ENCODE peak calls at places on chromosomes 7 and 10, in seven cellular contexts. W is CD4-positive, CD25-positive, alpha-beta regulatory T cell; U is stimulated activated naive CD8-positive, alpha-beta T cell treated with anti-CD3 and anti-CD28 coated beads, Interleukin-15, Interleukin-2, amounts not matched to agents 100 U/mL and 50 U/mL, for 24 hours; N is posterior vena cava; D is progenitor cell of endocrine pancreas; X is hypothalamus; B is IMR-90. S is an unnamed sample.
A peak's percentile ranks its signal among the peaks of the same experiment; 100 is the strongest.

GRCh38 chr10:20004087-20004523 is 187.9 kb downstream of the PLXDC2 start:
- DNase-seq in W (no peak), U (no peak), N (peak; percentile 86), D (no peak), X (no peak), B (peak; percentile 45), S (no peak)

GRCh38 chr7:70016044-70016770 is 417.9 kb downstream of the AUTS2 start:
- DNase-seq in W (no peak), U (no peak), N (no peak), D (no peak), X (no peak), B (peak; percentile 0), S (no peak)

GRCh38 chr7:143380264-143380645 is 890 bp upstream of the ZYX start:
- DNase-seq in W (peak; percentile 85), U (peak; percentile 90), N (peak; percentile 97), D (peak; percentile 88), X (peak; percentile 68), B (peak; percentile 82), S (peak; percentile 85)

GRCh38 chr10:76245951-76246495 is 814.6 kb downstream of the LRMDA start:
- DNase-seq in W (no peak), U (no peak), N (no peak), D (no peak), X (no peak), B (no peak), S (no peak)

GRCh38 chr7:2112261-2113203 is 120.2 kb downstream of the MAD1L1 start:
- DNase-seq in W (no peak), U (no peak), N (no peak), D (no peak), X (no peak), B (no peak), S (no peak)

GRCh38 chr7:82859106-82859850 is 303.4 kb downstream of the PCLO start:
- DNase-seq in W (no peak), U (no peak), N (no peak), D (no peak), X (no peak), B (peak; percentile 1), S (no peak)

GRCh38 chr7:145050415-145050814 is 214.6 kb upstream of the TPK1 start:
- DNase-seq in W (no peak), U (no peak), N (no peak), D (no peak), X (no peak), B (no peak), S (no peak)

GRCh38 chr7:137741443-137741842 is 105.3 kb downstream of the DGKI start:
- DNase-seq in W (no peak), U (no peak), N (no peak), D (no peak), X (no peak), B (no peak), S (no peak)

GRCh38 chr10:43218951-43219837 is 47.7 kb downstream of the RASGEF1A start:
- DNase-seq in W (no peak), U (no peak), N (peak; percentile 79), D (no peak), X (no peak), B (no peak), S (no peak)

GRCh38 chr10:9253121-9253520 is 1198.6 kb downstream of the GATA3 start:
- DNase-seq in W (no peak), U (no peak), N (no peak), D (no peak), X (no peak), B (peak; percentile 28), S (no peak)

GRCh38 chr7:136386876-136387275 is 409.7 kb upstream of the MTPN start:
- DNase-seq in W (no peak), U (no peak), N (no peak), D (no peak), X (no peak), B (no peak), S (no peak)

GRCh38 chr7:107920048-107920772 is 29.2 kb downstream of the DLD start:
- DNase-seq in W (no peak), U (no peak), N (no peak), D (no peak), X (no peak), B (peak; percentile 22), S (no peak)

GRCh38 chr7:47806701-47807103 is 141.6 kb downstream of the PKD1L1 start:
- DNase-seq in W (no peak), U (no peak), N (no peak), D (no peak), X (no peak), B (no peak), S (no peak)

GRCh38 chr10:19111501-19112267 is 63.1 kb downstream of the MALRD1 start:
- DNase-seq in W (no peak), U (no peak), N (no peak), D (no peak), X (no peak), B (peak; percentile 55), S (no peak)

GRCh38 chr7:124462249-124462648 is 303.3 kb downstream of the GPR37 start:
- DNase-seq in W (no peak), U (no peak), N (no peak), D (no peak), X (no peak), B (peak; percentile 94), S (no peak)

GRCh38 chr10:116893686-116894037 is 44.4 kb downstream of the ENO4 start:
- DNase-seq in W (no peak), U (no peak), N (no peak), D (no peak), X (no peak), B (no peak), S (no peak)

GRCh38 chr7:69213882-69214281 is 384.4 kb upstream of the AUTS2 start:
- DNase-seq in W (no peak), U (no peak), N (no peak), D (no peak), X (no peak), B (no peak), S (no peak)

GRCh38 chr7:115340828-115341227 is 418.9 kb downstream of the MDFIC start:
- DNase-seq in W (no peak), U (no peak), N (no peak), D (no peak), X (no peak), B (peak; percentile 94), S (no peak)

S was measured in GM13976.